ENCODE peak calls at places on chromosomes 11 and 22, in nine cellular contexts. P, I, B, X, E, O, D, T and S are unnamed samples.

GRCh38 chr22:21009638-21010425 is 5.1 kb upstream of the P2RX6 start:
- DNase-seq in P (peak), I (no peak), B (no peak), X (peak), E (peak), O (peak), D (peak), T (no peak), S (peak)

GRCh38 chr11:111910637-111911562 is 670 bp downstream of the CRYAB start:
- DNase-seq in P (no peak), I (no peak), B (no peak), X (no peak), E (no peak), O (no peak), D (peak), T (no peak), S (no peak)

GRCh38 chr11:73752216-73752867 is 8.5 kb downstream of the RAB6A start:
- DNase-seq in P (no peak), I (no peak), B (no peak), X (no peak), E (no peak), O (peak), D (no peak), T (peak), S (no peak)

GRCh38 chr22:37996515-37997246 is 12.3 kb upstream of the SOX10 start:
- DNase-seq in P (no peak), I (no peak), B (peak), X (no peak), E (no peak), O (no peak), D (no peak), T (no peak), S (no peak)

GRCh38 chr11:72787262-72788104 is 6.4 kb downstream of the STARD10 start:
- DNase-seq in P (no peak), I (no peak), B (peak), X (peak), E (peak), O (no peak), D (no peak), T (no peak), S (no peak)

GRCh38 chr11:34525887-34526657 is 12.5 kb upstream of the ELF5 start:
- DNase-seq in P (no peak), I (no peak), B (no peak), X (no peak), E (no peak), O (no peak), D (no peak), T (no peak), S (no peak)

GRCh38 chr11:68750197-68750987 is 928 bp downstream of the TESMIN start:
- DNase-seq in P (peak), I (no peak), B (no peak), X (no peak), E (no peak), O (no peak), D (no peak), T (no peak), S (no peak)

GRCh38 chr22:50363411-50364194 is 20.5 kb downstream of the PPP6R2 start:
- DNase-seq in P (no peak), I (no peak), B (no peak), X (no peak), E (no peak), O (no peak), D (no peak), T (no peak), S (no peak)

GRCh38 chr22:20316844-20317401 is 2.9 kb downstream of the DGCR6L start:
- DNase-seq in P (no peak), I (no peak), B (no peak), X (no peak), E (no peak), O (no peak), D (no peak), T (no peak), S (no peak)

GRCh38 chr11:92322225-92322624 is 97.6 kb downstream of the FAT3 start:
- DNase-seq in P (no peak), I (no peak), B (no peak), X (no peak), E (no peak), O (peak), D (peak), T (no peak), S (no peak)

GRCh38 chr11:86396403-86396802 is 21.7 kb downstream of the CCDC81 start:
- DNase-seq in P (no peak), I (no peak), B (no peak), X (no peak), E (no peak), O (no peak), D (peak), T (no peak), S (no peak)

GRCh38 chr22:40485813-40486610 is 115.6 kb downstream of the SGSM3 start:
- DNase-seq in P (no peak), I (no peak), B (peak), X (no peak), E (peak), O (peak), D (peak), T (no peak), S (no peak)

GRCh38 chr11:131934006-131934405 is 563.6 kb downstream of the NTM start:
- DNase-seq in P (no peak), I (no peak), B (no peak), X (no peak), E (no peak), O (no peak), D (no peak), T (no peak), S (no peak)

GRCh38 chr11:64694821-64695365 is 28.1 kb downstream of the NRXN2 start:
- DNase-seq in P (no peak), I (no peak), B (peak), X (peak), E (no peak), O (no peak), D (no peak), T (no peak), S (no peak)

GRCh38 chr11:14904745-14905103 is 12.7 kb upstream of the CYP2R1 start:
- DNase-seq in P (peak), I (peak), B (no peak), X (peak), E (peak), O (peak), D (peak), T (peak), S (no peak)

GRCh38 chr22:19554834-19555404 is 30.7 kb upstream of the CLDN5 start:
- DNase-seq in P (no peak), I (no peak), B (no peak), X (no peak), E (no peak), O (peak), D (peak), T (no peak), S (no peak)

GRCh38 chr11:93743316-93743715 is 1.8 kb downstream of the C11orf54 start:
- DNase-seq in P (no peak), I (no peak), B (peak), X (no peak), E (no peak), O (no peak), D (no peak), T (no peak), S (no peak)

GRCh38 chr11:17771415-17771814 is 36.8 kb downstream of the KCNC1 start:
- DNase-seq in P (no peak), I (no peak), B (no peak), X (no peak), E (peak), O (no peak), D (no peak), T (no peak), S (no peak)

GRCh38 chr11:79422866-79423265 is 18.0 kb downstream of the TENM4 start:
- DNase-seq in P (no peak), I (no peak), B (no peak), X (no peak), E (no peak), O (no peak), D (peak), T (no peak), S (no peak)

GRCh38 chr11:31625868-31626267 is 116.3 kb downstream of the ELP4 start:
- DNase-seq in P (no peak), I (no peak), B (no peak), X (no peak), E (no peak), O (no peak), D (no peak), T (no peak), S (no peak)

GRCh38 chr11:86374586-86374985 is at the start of gene CCDC81:
- DNase-seq in P (no peak), I (no peak), B (no peak), X (no peak), E (no peak), O (no peak), D (peak), T (no peak), S (no peak)

GRCh38 chr22:41290262-41291221 is 4.6 kb upstream of the RANGAP1 start:
- DNase-seq in P (no peak), I (no peak), B (no peak), X (no peak), E (no peak), O (peak), D (peak), T (no peak), S (no peak)

GRCh38 chr22:20645954-20646353 is 128.0 kb upstream of the SERPIND1 start:
- DNase-seq in P (no peak), I (peak), B (no peak), X (no peak), E (peak), O (no peak), D (no peak), T (no peak), S (no peak)

GRCh38 chr22:31064369-31064768 is 16.7 kb upstream of the SMTN start:
- DNase-seq in P (no peak), I (no peak), B (no peak), X (no peak), E (no peak), O (no peak), D (no peak), T (no peak), S (no peak)

GRCh38 chr11:69221086-69221485 is 65.4 kb downstream of the SMIM38 start:
- DNase-seq in P (no peak), I (peak), B (no peak), X (no peak), E (no peak), O (no peak), D (no peak), T (no peak), S (no peak)

GRCh38 chr11:119652907-119653659 is 75.9 kb downstream of the NECTIN1 start:
- DNase-seq in P (no peak), I (no peak), B (no peak), X (no peak), E (no peak), O (no peak), D (no peak), T (no peak), S (no peak)

GRCh38 chr22:25027959-25028840 is 75.7 kb downstream of the KIAA1671 start:
- DNase-seq in P (no peak), I (no peak), B (peak), X (no peak), E (no peak), O (no peak), D (no peak), T (peak), S (no peak)

GRCh38 chr22:48592931-48593330 is 1234.7 kb downstream of the BRD1 start:
- DNase-seq in P (no peak), I (no peak), B (no peak), X (no peak), E (no peak), O (no peak), D (no peak), T (no peak), S (no peak)

GRCh38 chr11:47967577-47968230 is 12.7 kb upstream of the PTPRJ start:
- DNase-seq in P (no peak), I (no peak), B (no peak), X (no peak), E (no peak), O (no peak), D (peak), T (no peak), S (no peak)